ENCODE peak calls at places on chromosome 6, in six cellular contexts. K is body of pancreas; G is cardiac fibroblast; T is foreskin fibroblast; Y is IMR-90; W is CD8-positive, alpha-beta T cell. H is an unnamed sample.

GRCh38 chr6:56642366-56643261 is at the start of gene DST:
- DNase-seq in G (peak), W (no peak), K (no peak), T (peak), Y (peak), H (peak)

GRCh38 chr6:166361080-166361429 is 18.7 kb upstream of the SFT2D1 start:
- DNase-seq in W (no peak), K (no peak), T (no peak), G (peak), Y (peak), H (peak)

GRCh38 chr6:72740135-72740534 is 118.3 kb downstream of the KCNQ5 start:
- DNase-seq in K (no peak), T (no peak), Y (no peak), G (no peak), W (no peak), H (no peak)

GRCh38 chr6:93124226-93124625 is 295.1 kb downstream of the EPHA7 start:
- DNase-seq in Y (no peak), W (no peak), G (peak), K (no peak), T (no peak), H (no peak)

GRCh38 chr6:32854376-32855178 is 585 bp downstream of the PSMB9 start:
- DNase-seq in Y (peak), W (no peak), G (peak), K (peak), T (peak), H (peak)

GRCh38 chr6:102520981-102521380 is 1127.5 kb downstream of the GRIK2 start:
- DNase-seq in Y (no peak), G (no peak), T (no peak), K (no peak), W (no peak), H (no peak)

GRCh38 chr6:12271594-12271993 is 18.6 kb upstream of the EDN1 start:
- DNase-seq in Y (no peak), W (no peak), G (no peak), T (no peak), K (no peak), H (no peak)

GRCh38 chr6:144744720-144745119 is 459.6 kb downstream of the UTRN start:
- DNase-seq in G (no peak), T (no peak), K (no peak), Y (no peak), W (no peak), H (no peak)

GRCh38 chr6:57313711-57314471 is 3.5 kb upstream of the PRIM2 start:
- DNase-seq in Y (peak), K (no peak), W (no peak), G (peak), T (peak), H (peak)

GRCh38 chr6:27414996-27415395 is 26.4 kb downstream of the ZNF391 start:
- DNase-seq in T (no peak), K (no peak), Y (no peak), G (no peak), W (no peak), H (no peak)

GRCh38 chr6:31760790-31761189 is 1.7 kb upstream of the SAPCD1 start:
- DNase-seq in Y (no peak), G (no peak), K (no peak), T (no peak), W (no peak), H (no peak)

GRCh38 chr6:119521251-119521650 is 171.7 kb upstream of the MAN1A1 start:
- DNase-seq in G (no peak), Y (no peak), K (no peak), T (no peak), W (no peak), H (no peak)

GRCh38 chr6:150661608-150662007 is 61.9 kb downstream of the PLEKHG1 start:
- DNase-seq in T (no peak), G (no peak), W (no peak), K (no peak), Y (no peak), H (no peak)

GRCh38 chr6:162468326-162468725 is 259.2 kb downstream of the PRKN start:
- DNase-seq in K (no peak), Y (no peak), T (peak), G (peak), W (no peak), H (no peak)

GRCh38 chr6:116165596-116165995 is 39.7 kb upstream of the COL10A1 start:
- DNase-seq in K (no peak), Y (no peak), G (no peak), W (no peak), T (no peak), H (no peak)

GRCh38 chr6:97422171-97422570 is 139.2 kb upstream of the MMS22L start:
- DNase-seq in T (no peak), Y (no peak), G (no peak), K (no peak), W (no peak), H (no peak)

GRCh38 chr6:31927242-31927867 is at the start of gene C2:
- DNase-seq in G (no peak), W (no peak), T (no peak), Y (no peak), K (no peak), H (no peak)

GRCh38 chr6:683742-684440 is 9.0 kb downstream of the EXOC2 start:
- DNase-seq in T (peak), K (no peak), W (no peak), G (peak), Y (peak), H (peak)

GRCh38 chr6:24432611-24433010 is 29.9 kb downstream of the MRS2 start:
- DNase-seq in Y (no peak), K (no peak), W (no peak), T (no peak), G (no peak), H (no peak)

GRCh38 chr6:80658926-80659325 is 552.5 kb downstream of the BCKDHB start:
- DNase-seq in T (no peak), G (no peak), K (no peak), W (no peak), Y (no peak), H (no peak)

GRCh38 chr6:149049230-149049629 is 268.3 kb upstream of the TAB2 start:
- DNase-seq in G (no peak), W (no peak), K (no peak), Y (peak), T (no peak), H (no peak)

GRCh38 chr6:36985384-36985962 is 523 bp downstream of the MTCH1 start:
- DNase-seq in Y (no peak), W (no peak), K (peak), T (no peak), G (no peak), H (no peak)

GRCh38 chr6:134065706-134066105 is 13.3 kb upstream of the SLC2A12 start:
- DNase-seq in W (no peak), Y (peak), T (peak), G (peak), K (no peak), H (no peak)
- TF ChIP-seq CTCF in W (peak), Y (peak), T (peak), G (peak), K (no peak), H (peak)

GRCh38 chr6:11043961-11044711 is at the start of gene ELOVL2:
- DNase-seq in K (peak), Y (peak), G (peak), W (no peak), T (peak), H (peak)
- H3K4me3 ChIP-seq in K (peak), Y (peak), G (peak), W (no peak), T (peak), H (peak)

DNA sequence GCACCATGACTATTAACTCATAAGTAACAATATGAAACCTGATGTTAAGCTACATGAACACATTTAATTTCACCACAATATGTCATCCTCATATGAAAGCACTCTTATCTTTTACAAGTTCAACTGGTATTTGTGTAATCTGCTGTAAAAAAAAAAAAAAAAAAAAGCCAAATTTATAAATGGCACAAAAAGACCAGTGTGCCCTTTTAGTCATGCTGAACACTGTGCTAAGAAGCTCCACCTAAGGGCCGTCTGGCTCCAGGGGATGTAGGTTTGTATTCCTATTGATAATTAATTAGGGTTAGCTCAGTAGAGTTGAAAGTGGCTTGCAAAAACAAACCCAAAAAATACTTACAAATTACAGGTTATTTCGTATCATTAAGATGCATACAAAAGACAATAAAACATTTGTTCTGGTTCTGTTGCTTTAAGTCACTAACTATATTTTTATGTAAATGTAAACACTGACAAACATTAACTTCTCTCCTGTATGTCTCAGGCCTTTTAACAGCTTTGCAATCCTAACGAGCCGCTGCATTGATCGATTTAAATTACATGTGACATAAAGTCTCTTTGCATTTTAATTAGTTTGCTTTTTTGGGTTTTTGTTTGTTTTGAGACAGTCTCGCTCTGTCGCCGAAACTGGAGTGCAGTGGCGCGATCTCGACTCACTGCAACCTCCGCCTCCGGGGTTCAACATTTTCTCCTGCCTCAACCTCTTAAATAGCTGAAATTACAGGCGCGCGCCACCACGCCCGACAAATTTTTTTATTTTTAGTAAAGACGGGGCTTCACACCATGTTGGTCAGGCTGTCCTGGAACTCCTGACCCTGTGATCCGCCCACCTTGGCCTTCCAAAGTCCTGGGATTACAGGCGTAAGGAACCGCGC is 110.8 kb downstream of the HFE start:
- DNase-seq in Y (peak), G (peak), K (no peak), T (peak), W (peak), H (no peak)
- TF ChIP-seq CTCF in Y (no peak), G (peak), K (no peak), T (peak), W (no peak), H (no peak)

GRCh38 chr6:19866900-19867627 is 29.9 kb downstream of the ID4 start:
- DNase-seq in T (peak), K (no peak), W (no peak), Y (peak), G (peak), H (no peak)
- H3K4me3 ChIP-seq in T (no peak), K (no peak), W (no peak), Y (no peak), G (no peak), H (no peak)

GRCh38 chr6:142746524-142746923 is 198.5 kb downstream of the HIVEP2 start:
- DNase-seq in Y (peak), W (peak), K (no peak), T (no peak), G (peak), H (peak)
- TF ChIP-seq CTCF in Y (peak), W (peak), K (no peak), T (peak), G (peak), H (peak)

GRCh38 chr6:137653698-137654059 is 159.5 kb upstream of the OLIG3 start:
- DNase-seq in K (no peak), G (no peak), T (no peak), W (no peak), Y (no peak), H (no peak)

GRCh38 chr6:137657351-137657911 is 163.2 kb upstream of the OLIG3 start:
- DNase-seq in G (no peak), T (no peak), K (no peak), Y (no peak), W (no peak), H (no peak)

GRCh38 chr6:137655291-137655690 is 161.1 kb upstream of the OLIG3 start:
- DNase-seq in G (no peak), T (no peak), Y (no peak), K (no peak), W (no peak), H (no peak)

GRCh38 chr6:137654365-137654981 is 160.3 kb upstream of the OLIG3 start:
- DNase-seq in K (no peak), T (no peak), Y (no peak), G (no peak), W (no peak), H (no peak)

GRCh38 chr6:137656735-137657134 is 162.5 kb upstream of the OLIG3 start:
- DNase-seq in Y (no peak), K (no peak), T (no peak), W (no peak), G (no peak), H (no peak)
- H3K4me3 ChIP-seq in Y (no peak), K (no peak), T (no peak), W (no peak), G (no peak), H (no peak)

H was measured in fibroblast of the aortic adventitia.